ENCODE peak calls at places on chromosomes 6 and 20, in eight cellular contexts. One of them, this sample, is unnamed.

GRCh38 chr20:57194154-57194553 is 72.3 kb downstream of the BMP7 start:
- DNase-seq in LoVo: no peak
- DNase-seq in mammary epithelial cell: no peak
- DNase-seq in activated CD4-positive, alpha-beta T cell treated with anti-CD3 and anti-CD28 coated beads, Interleukin-2, amount 50 U/mL, for 24 hours: no peak
- DNase-seq in stimulated activated CD8-positive, alpha-beta memory T cell treated with anti-CD3 and anti-CD28 coated beads, Interleukin-7, amount 100 ng/mL, for 4 hours: no peak
- DNase-seq in Right ventricle myocardium superior: no peak
- DNase-seq in renal cortical epithelial cell: no peak
- DNase-seq in A549: no peak
- DNase-seq in this sample: no peak

GRCh38 chr6:25005010-25005409 is 69.2 kb upstream of the RIPOR2 start:
- DNase-seq in LoVo: no peak
- DNase-seq in mammary epithelial cell: no peak
- DNase-seq in activated CD4-positive, alpha-beta T cell treated with anti-CD3 and anti-CD28 coated beads, Interleukin-2, amount 50 U/mL, for 24 hours: no peak
- DNase-seq in stimulated activated CD8-positive, alpha-beta memory T cell treated with anti-CD3 and anti-CD28 coated beads, Interleukin-7, amount 100 ng/mL, for 4 hours: no peak
- DNase-seq in Right ventricle myocardium superior: no peak
- DNase-seq in renal cortical epithelial cell: no peak
- DNase-seq in A549: no peak
- DNase-seq in this sample: no peak

GRCh38 chr20:33653900-33654596 is 8.1 kb upstream of the C20orf144 start:
- DNase-seq in LoVo: peak
- DNase-seq in mammary epithelial cell: peak
- DNase-seq in activated CD4-positive, alpha-beta T cell treated with anti-CD3 and anti-CD28 coated beads, Interleukin-2, amount 50 U/mL, for 24 hours: no peak
- DNase-seq in stimulated activated CD8-positive, alpha-beta memory T cell treated with anti-CD3 and anti-CD28 coated beads, Interleukin-7, amount 100 ng/mL, for 4 hours: no peak
- DNase-seq in Right ventricle myocardium superior: no peak
- DNase-seq in renal cortical epithelial cell: no peak
- DNase-seq in A549: no peak
- DNase-seq in this sample: peak

GRCh38 chr20:37823276-37823980 is 79.5 kb upstream of the VSTM2L start:
- DNase-seq in LoVo: no peak
- DNase-seq in mammary epithelial cell: peak
- DNase-seq in activated CD4-positive, alpha-beta T cell treated with anti-CD3 and anti-CD28 coated beads, Interleukin-2, amount 50 U/mL, for 24 hours: no peak
- DNase-seq in stimulated activated CD8-positive, alpha-beta memory T cell treated with anti-CD3 and anti-CD28 coated beads, Interleukin-7, amount 100 ng/mL, for 4 hours: no peak
- DNase-seq in Right ventricle myocardium superior: no peak
- DNase-seq in renal cortical epithelial cell: no peak
- DNase-seq in A549: no peak
- DNase-seq in this sample: no peak

GRCh38 chr6:85641916-85642773 is 541 bp downstream of the SYNCRIP start:
- DNase-seq in LoVo: peak
- DNase-seq in mammary epithelial cell: peak
- DNase-seq in activated CD4-positive, alpha-beta T cell treated with anti-CD3 and anti-CD28 coated beads, Interleukin-2, amount 50 U/mL, for 24 hours: peak
- DNase-seq in stimulated activated CD8-positive, alpha-beta memory T cell treated with anti-CD3 and anti-CD28 coated beads, Interleukin-7, amount 100 ng/mL, for 4 hours: peak
- DNase-seq in Right ventricle myocardium superior: peak
- DNase-seq in renal cortical epithelial cell: no peak
- DNase-seq in A549: no peak
- DNase-seq in this sample: peak

GRCh38 chr6:115441671-115442070 is 619.0 kb downstream of the FRK start:
- DNase-seq in LoVo: no peak
- DNase-seq in mammary epithelial cell: no peak
- DNase-seq in activated CD4-positive, alpha-beta T cell treated with anti-CD3 and anti-CD28 coated beads, Interleukin-2, amount 50 U/mL, for 24 hours: no peak
- DNase-seq in stimulated activated CD8-positive, alpha-beta memory T cell treated with anti-CD3 and anti-CD28 coated beads, Interleukin-7, amount 100 ng/mL, for 4 hours: no peak
- DNase-seq in Right ventricle myocardium superior: no peak
- DNase-seq in renal cortical epithelial cell: no peak
- DNase-seq in A549: no peak
- DNase-seq in this sample: no peak

GRCh38 chr20:63482021-63482587 is 9.6 kb upstream of the KCNQ2 start:
- DNase-seq in LoVo: no peak
- DNase-seq in mammary epithelial cell: no peak
- DNase-seq in activated CD4-positive, alpha-beta T cell treated with anti-CD3 and anti-CD28 coated beads, Interleukin-2, amount 50 U/mL, for 24 hours: no peak
- DNase-seq in stimulated activated CD8-positive, alpha-beta memory T cell treated with anti-CD3 and anti-CD28 coated beads, Interleukin-7, amount 100 ng/mL, for 4 hours: no peak
- DNase-seq in Right ventricle myocardium superior: no peak
- DNase-seq in renal cortical epithelial cell: no peak
- DNase-seq in A549: no peak
- DNase-seq in this sample: no peak

GRCh38 chr6:57302477-57302876 is 15.0 kb upstream of the PRIM2 start:
- DNase-seq in LoVo: no peak
- DNase-seq in mammary epithelial cell: no peak
- DNase-seq in activated CD4-positive, alpha-beta T cell treated with anti-CD3 and anti-CD28 coated beads, Interleukin-2, amount 50 U/mL, for 24 hours: no peak
- DNase-seq in stimulated activated CD8-positive, alpha-beta memory T cell treated with anti-CD3 and anti-CD28 coated beads, Interleukin-7, amount 100 ng/mL, for 4 hours: no peak
- DNase-seq in Right ventricle myocardium superior: no peak
- DNase-seq in renal cortical epithelial cell: no peak
- DNase-seq in A549: no peak
- DNase-seq in this sample: no peak

GRCh38 chr6:86563197-86563596 is 374.1 kb upstream of the HTR1E start:
- DNase-seq in LoVo: no peak
- DNase-seq in mammary epithelial cell: no peak
- DNase-seq in activated CD4-positive, alpha-beta T cell treated with anti-CD3 and anti-CD28 coated beads, Interleukin-2, amount 50 U/mL, for 24 hours: no peak
- DNase-seq in stimulated activated CD8-positive, alpha-beta memory T cell treated with anti-CD3 and anti-CD28 coated beads, Interleukin-7, amount 100 ng/mL, for 4 hours: no peak
- DNase-seq in Right ventricle myocardium superior: no peak
- DNase-seq in renal cortical epithelial cell: no peak
- DNase-seq in A549: no peak
- DNase-seq in this sample: no peak

GRCh38 chr6:34509782-34510181 is 43.9 kb downstream of the PACSIN1 start:
- DNase-seq in LoVo: no peak
- DNase-seq in mammary epithelial cell: no peak
- DNase-seq in activated CD4-positive, alpha-beta T cell treated with anti-CD3 and anti-CD28 coated beads, Interleukin-2, amount 50 U/mL, for 24 hours: no peak
- DNase-seq in stimulated activated CD8-positive, alpha-beta memory T cell treated with anti-CD3 and anti-CD28 coated beads, Interleukin-7, amount 100 ng/mL, for 4 hours: no peak
- DNase-seq in Right ventricle myocardium superior: no peak
- DNase-seq in renal cortical epithelial cell: no peak
- DNase-seq in A549: no peak
- DNase-seq in this sample: no peak

GRCh38 chr20:40773376-40773775 is 84.3 kb upstream of the MAFB start:
- DNase-seq in LoVo: no peak
- DNase-seq in mammary epithelial cell: no peak
- DNase-seq in activated CD4-positive, alpha-beta T cell treated with anti-CD3 and anti-CD28 coated beads, Interleukin-2, amount 50 U/mL, for 24 hours: no peak
- DNase-seq in stimulated activated CD8-positive, alpha-beta memory T cell treated with anti-CD3 and anti-CD28 coated beads, Interleukin-7, amount 100 ng/mL, for 4 hours: no peak
- DNase-seq in Right ventricle myocardium superior: no peak
- DNase-seq in renal cortical epithelial cell: no peak
- DNase-seq in A549: no peak
- DNase-seq in this sample: no peak